ENCODE peak calls at places on chromosomes 5 and 9, in seven cellular contexts. K is PC-3, Z is GM23248, S is HCT116, Y is hepatocyte, F is SK-N-SH, X is MM.1S. D is an unnamed sample.

GRCh38 chr5:108143581-108143980 is 238.3 kb downstream of the FBXL17 start:
- DNase-seq in K (no peak), Z (peak), S (no peak), Y (no peak), F (no peak), X (no peak), D (no peak)

GRCh38 chr5:175681975-175682354 is 24.1 kb downstream of the HRH2 start:
- DNase-seq in K (no peak), Z (no peak), S (no peak), Y (no peak), F (no peak), X (no peak), D (no peak)

GRCh38 chr5:143525176-143525575 is 121.7 kb upstream of the NR3C1 start:
- DNase-seq in K (no peak), Z (no peak), S (no peak), Y (no peak), F (no peak), X (no peak), D (no peak)

GRCh38 chr9:89015330-89015729 is 24.1 kb downstream of the S1PR3 start:
- DNase-seq in K (peak), Z (no peak), S (no peak), Y (no peak), F (no peak), X (no peak), D (no peak)

GRCh38 chr9:86503281-86503680 is 149.1 kb upstream of the TUT7 start:
- DNase-seq in K (no peak), Z (no peak), S (no peak), Y (no peak), F (no peak), X (no peak), D (no peak)

GRCh38 chr9:101453776-101454570 is 18.4 kb upstream of the ALDOB start:
- DNase-seq in K (no peak), Z (peak), S (no peak), Y (no peak), F (no peak), X (no peak), D (no peak)

GRCh38 chr9:16985559-16986348 is 115.3 kb upstream of the BNC2 start:
- DNase-seq in K (peak), Z (peak), S (no peak), Y (no peak), F (no peak), X (no peak), D (no peak)

GRCh38 chr5:72210913-72211670 is 103.8 kb downstream of the MAP1B start:
- DNase-seq in K (peak), Z (peak), S (no peak), Y (peak), F (no peak), X (no peak), D (no peak)

GRCh38 chr9:111632051-111632450 is 917 bp downstream of the DNAJC25 start:
- DNase-seq in K (no peak), Z (peak), S (no peak), Y (no peak), F (no peak), X (no peak), D (peak)

GRCh38 chr9:96719538-96720315 is 58.2 kb downstream of the ZNF510 start:
- DNase-seq in K (peak), Z (no peak), S (no peak), Y (no peak), F (peak), X (no peak), D (no peak)

GRCh38 chr5:125402787-125403186 is 656.3 kb upstream of the ZNF608 start:
- DNase-seq in K (peak), Z (no peak), S (no peak), Y (no peak), F (no peak), X (peak), D (no peak)

GRCh38 chr9:77953590-77953989 is 78.0 kb downstream of the GNAQ start:
- DNase-seq in K (no peak), Z (no peak), S (no peak), Y (no peak), F (no peak), X (no peak), D (no peak)
- H3K27ac ChIP-seq in K (no peak), Z (peak), S (no peak), Y (peak), F (peak), X (no peak), D (no peak)

GRCh38 chr5:20694121-20694520 is 706.1 kb upstream of the CDH18 start:
- DNase-seq in K (no peak), Z (no peak), S (no peak), Y (no peak), F (no peak), X (no peak), D (no peak)
- H2AFZ ChIP-seq in K (no peak), Z (no peak), S (no peak), Y (no peak), F (no peak), X (no peak), D (no peak)

DNA sequence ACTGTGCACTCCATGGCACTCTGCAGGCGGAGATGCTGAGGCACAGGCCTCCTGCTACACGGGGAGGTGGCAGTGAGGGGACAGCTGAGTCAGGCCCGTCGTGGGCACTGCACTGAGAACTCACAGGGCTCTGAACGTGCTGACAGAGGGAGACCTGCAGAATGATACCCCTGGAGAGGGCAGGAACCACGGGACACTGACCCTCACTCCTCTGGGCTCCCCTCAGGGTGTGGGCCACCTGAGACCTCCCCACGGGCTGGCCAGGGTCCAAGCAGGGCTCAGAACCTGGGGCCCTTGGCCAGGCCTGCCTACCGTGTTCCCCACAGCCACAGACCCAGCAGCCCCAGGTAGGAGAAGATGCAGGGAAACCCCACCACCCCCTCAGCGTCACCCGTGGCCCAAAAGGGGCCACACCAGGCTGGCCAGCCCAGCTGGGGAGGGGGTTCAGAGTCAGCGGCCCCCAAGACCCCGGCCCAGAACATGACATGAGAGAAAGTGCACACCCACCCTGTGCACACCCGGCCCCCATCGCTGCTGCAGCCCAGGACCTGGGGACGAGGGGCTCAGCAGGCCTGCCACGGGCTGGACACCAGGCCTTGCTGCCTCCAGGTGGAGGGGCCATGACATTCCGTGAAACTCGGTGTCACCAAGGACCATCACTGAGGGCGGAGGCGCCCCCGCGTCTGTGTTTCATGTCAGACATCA is 30.9 kb downstream of the GLT6D1 start:
- DNase-seq in K (no peak), Z (no peak), S (no peak), Y (peak), F (peak), X (no peak), D (no peak)
- TF ChIP-seq EZH2phosphoT487 in K (no peak), Z (no peak), S (no peak), Y (no peak), F (no peak), X (no peak), D (no peak)

DNA sequence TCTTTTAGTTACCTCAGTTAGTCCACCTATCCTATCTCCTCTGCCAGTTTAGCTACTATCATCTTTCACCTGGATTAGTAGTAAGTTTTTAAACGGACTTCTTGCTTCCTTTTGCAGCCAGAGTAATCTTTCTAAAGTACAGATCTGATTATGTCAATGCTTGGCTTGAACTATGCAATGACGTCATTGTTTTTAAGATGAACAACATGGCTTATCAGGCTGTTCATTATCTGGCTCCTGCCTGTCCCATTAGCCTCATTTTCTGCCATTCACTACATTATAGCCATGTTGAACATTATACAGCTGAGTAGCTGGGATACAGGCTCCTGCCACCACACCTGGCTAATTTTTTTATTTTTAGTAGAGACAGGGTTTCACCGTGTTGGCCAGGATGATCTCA is 98.7 kb downstream of the RANBP17 start:
- DNase-seq in K (no peak), Z (no peak), S (no peak), Y (no peak), F (peak), X (no peak), D (no peak)
- H3K27ac ChIP-seq in K (no peak), Z (no peak), S (no peak), Y (no peak), F (no peak), X (no peak), D (no peak)

DNA sequence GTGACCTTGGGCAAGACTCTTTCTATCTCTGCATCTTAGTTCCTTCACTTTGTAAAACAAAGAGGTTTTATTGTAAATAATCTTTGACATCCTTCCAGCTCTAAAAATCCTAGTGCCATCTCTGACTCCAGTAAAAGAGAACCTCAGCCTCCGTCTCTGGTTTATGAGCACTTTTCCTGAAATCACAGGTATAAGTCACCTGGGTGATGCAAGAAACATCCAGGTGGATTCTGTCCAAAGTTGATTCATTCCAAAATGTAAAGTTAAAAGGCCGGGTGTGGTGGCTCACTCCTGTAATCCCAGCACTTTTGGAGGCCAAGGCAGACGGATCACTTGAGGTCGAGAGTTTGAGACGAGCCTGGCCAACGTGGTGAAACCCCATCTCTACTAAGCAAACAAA is 21.1 kb upstream of the UBAP2 start:
- DNase-seq in K (peak), Z (no peak), S (no peak), Y (no peak), F (no peak), X (no peak), D (no peak)
- H2AFZ ChIP-seq in K (no peak), Z (no peak), S (no peak), Y (no peak), F (no peak), X (no peak), D (no peak)

GRCh38 chr9:20770947-20771346 is 86.9 kb downstream of the FOCAD start:
- DNase-seq in K (no peak), Z (no peak), S (no peak), Y (no peak), F (no peak), X (no peak), D (no peak)

GRCh38 chr9:20781086-20781485 is 97.0 kb downstream of the FOCAD start:
- DNase-seq in K (no peak), Z (no peak), S (no peak), Y (peak), F (no peak), X (no peak), D (no peak)

GRCh38 chr9:20771721-20772120 is 87.7 kb downstream of the FOCAD start:
- DNase-seq in K (no peak), Z (no peak), S (no peak), Y (no peak), F (no peak), X (no peak), D (no peak)

GRCh38 chr9:20775683-20776082 is 91.6 kb downstream of the FOCAD start:
- DNase-seq in K (no peak), Z (no peak), S (no peak), Y (no peak), F (no peak), X (no peak), D (no peak)
- TF ChIP-seq EZH2phosphoT487 in K (no peak), Z (no peak), S (no peak), Y (no peak), F (no peak), X (no peak), D (no peak)

DNA sequence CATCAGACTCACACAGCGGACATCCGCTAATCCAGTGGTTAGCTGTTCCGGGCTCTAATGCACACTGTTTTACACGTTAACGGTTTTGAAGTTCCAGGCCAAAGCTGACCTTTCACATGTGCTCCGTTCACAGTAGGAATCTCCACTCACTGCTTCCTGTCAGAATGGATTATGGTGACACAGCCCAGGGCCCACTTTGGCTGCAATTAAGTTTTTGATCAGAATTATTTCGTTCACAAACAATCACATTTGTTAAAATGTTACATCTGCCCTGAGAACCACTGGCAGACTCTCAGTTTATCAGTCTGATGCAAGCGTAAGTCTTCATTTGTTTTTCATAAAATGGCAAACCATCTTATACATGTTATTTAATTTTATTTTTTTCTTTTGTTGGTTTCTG is 30.2 kb upstream of the CATSPER3 start:
- DNase-seq in K (no peak), Z (no peak), S (no peak), Y (no peak), F (peak), X (no peak), D (no peak)
- H3K27ac ChIP-seq in K (no peak), Z (no peak), S (no peak), Y (no peak), F (no peak), X (no peak), D (no peak)

DNA sequence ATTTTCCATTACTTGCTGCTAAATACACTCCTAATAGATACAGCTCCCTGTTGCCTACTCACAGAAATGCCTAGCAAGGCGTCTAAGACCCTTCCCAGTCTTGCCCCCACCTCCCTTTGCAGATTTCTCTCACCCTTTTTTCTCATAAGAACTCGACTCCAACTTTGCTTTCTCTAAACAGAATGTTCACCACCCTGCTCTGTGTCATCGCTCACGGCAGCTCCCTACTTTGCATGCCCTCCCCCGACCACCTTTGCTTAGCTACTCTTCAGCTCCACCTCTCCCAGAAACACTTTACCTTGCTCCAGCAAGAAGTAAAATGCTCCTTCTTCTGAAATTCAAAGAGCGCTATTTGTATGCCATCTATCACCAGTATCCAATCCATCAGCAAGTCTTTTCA is 15.2 kb upstream of the PPP1R2B start:
- DNase-seq in K (no peak), Z (no peak), S (no peak), Y (no peak), F (no peak), X (no peak), D (peak)
- H2AFZ ChIP-seq in K (no peak), Z (no peak), S (no peak), Y (no peak), F (no peak), X (peak), D (peak)

GRCh38 chr5:2752875-2753435 is 1.5 kb upstream of the IRX2 start:
- DNase-seq in K (no peak), Z (peak), S (no peak), Y (peak), F (no peak), X (no peak), D (no peak)

GRCh38 chr5:2750026-2750757 is 1.3 kb downstream of the IRX2 start:
- DNase-seq in K (no peak), Z (peak), S (no peak), Y (peak), F (no peak), X (no peak), D (no peak)

GRCh38 chr5:2750758-2751464 is 566 bp downstream of the IRX2 start:
- DNase-seq in K (peak), Z (peak), S (no peak), Y (peak), F (no peak), X (no peak), D (no peak)

GRCh38 chr5:2752059-2752874 is 790 bp upstream of the IRX2 start:
- DNase-seq in K (peak), Z (peak), S (no peak), Y (peak), F (no peak), X (no peak), D (no peak)

DNA sequence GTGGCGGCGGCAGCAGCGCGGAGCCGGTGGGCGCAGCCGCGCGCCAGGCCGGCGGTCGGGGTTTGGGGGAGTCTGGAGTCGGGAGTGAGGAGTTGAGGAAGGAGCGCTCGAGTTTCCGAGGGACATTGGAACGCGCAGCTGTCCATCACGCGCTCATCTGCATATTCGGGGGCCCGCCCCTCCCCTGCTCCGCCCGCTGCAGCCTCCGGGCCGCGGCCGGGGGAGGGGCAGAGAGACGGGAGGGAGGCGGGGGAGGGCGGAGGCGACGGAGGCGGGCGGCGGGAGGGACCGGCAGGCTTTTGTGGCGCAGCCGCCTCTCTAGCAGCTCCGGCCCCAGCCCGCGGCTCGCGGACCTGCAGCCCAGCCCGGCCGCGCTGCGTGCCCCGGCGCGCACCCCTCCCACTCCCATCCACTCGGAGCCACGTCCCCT is at the start of gene IRX2:
- DNase-seq in K (peak), Z (peak), S (no peak), Y (peak), F (no peak), X (no peak), D (no peak)
- TF ChIP-seq EZH2phosphoT487 in K (no peak), Z (no peak), S (no peak), Y (no peak), F (no peak), X (no peak), D (no peak)

D was measured in OCI-LY7.